ENCODE peak calls at places on chromosomes 13 and 19, in four cellular contexts. R, F, N and P are unnamed samples.
A peak's percentile ranks its signal among the peaks of the same experiment; 100 is the strongest.

GRCh38 chr19:11278670-11279069 is 16.3 kb upstream of the DOCK6 start:
- DNase-seq in R (no peak), N (peak; percentile 70), F (peak; percentile 47), P (no peak)

GRCh38 chr19:5792224-5792623 is 1.3 kb upstream of the DUS3L start:
- DNase-seq in R (no peak), N (no peak), F (no peak), P (peak; percentile 16)

GRCh38 chr13:79295906-79296564 is 110.0 kb downstream of the RBM26 start:
- DNase-seq in R (no peak), F (no peak), N (no peak), P (no peak)

GRCh38 chr19:11463391-11463790 is 17.5 kb downstream of the ELAVL3 start:
- DNase-seq in F (no peak), N (no peak), R (no peak), P (no peak)

GRCh38 chr13:27280009-27280646 is 9.5 kb downstream of the RASL11A start:
- DNase-seq in N (no peak), R (no peak), F (no peak), P (no peak)

GRCh38 chr13:51158365-51158764 is 47.3 kb upstream of the C13orf42 start:
- DNase-seq in F (no peak), R (no peak), N (no peak), P (no peak)

GRCh38 chr19:19120308-19121156 is 17.7 kb downstream of the TMEM161A start:
- DNase-seq in R (no peak), N (peak; percentile 82), F (peak; percentile 20), P (peak; percentile 89)

GRCh38 chr19:19420570-19421301 is 15.3 kb downstream of the GATAD2A start:
- DNase-seq in R (no peak), N (no peak), F (no peak), P (no peak)

GRCh38 chr19:45079063-45079910 is at the start of gene GEMIN7:
- DNase-seq in F (peak; percentile 63), R (no peak), N (peak; percentile 72), P (peak; percentile 74)

GRCh38 chr13:44407891-44408290 is 34.3 kb downstream of the SERP2 start:
- DNase-seq in R (no peak), F (no peak), N (no peak), P (no peak)

DNA sequence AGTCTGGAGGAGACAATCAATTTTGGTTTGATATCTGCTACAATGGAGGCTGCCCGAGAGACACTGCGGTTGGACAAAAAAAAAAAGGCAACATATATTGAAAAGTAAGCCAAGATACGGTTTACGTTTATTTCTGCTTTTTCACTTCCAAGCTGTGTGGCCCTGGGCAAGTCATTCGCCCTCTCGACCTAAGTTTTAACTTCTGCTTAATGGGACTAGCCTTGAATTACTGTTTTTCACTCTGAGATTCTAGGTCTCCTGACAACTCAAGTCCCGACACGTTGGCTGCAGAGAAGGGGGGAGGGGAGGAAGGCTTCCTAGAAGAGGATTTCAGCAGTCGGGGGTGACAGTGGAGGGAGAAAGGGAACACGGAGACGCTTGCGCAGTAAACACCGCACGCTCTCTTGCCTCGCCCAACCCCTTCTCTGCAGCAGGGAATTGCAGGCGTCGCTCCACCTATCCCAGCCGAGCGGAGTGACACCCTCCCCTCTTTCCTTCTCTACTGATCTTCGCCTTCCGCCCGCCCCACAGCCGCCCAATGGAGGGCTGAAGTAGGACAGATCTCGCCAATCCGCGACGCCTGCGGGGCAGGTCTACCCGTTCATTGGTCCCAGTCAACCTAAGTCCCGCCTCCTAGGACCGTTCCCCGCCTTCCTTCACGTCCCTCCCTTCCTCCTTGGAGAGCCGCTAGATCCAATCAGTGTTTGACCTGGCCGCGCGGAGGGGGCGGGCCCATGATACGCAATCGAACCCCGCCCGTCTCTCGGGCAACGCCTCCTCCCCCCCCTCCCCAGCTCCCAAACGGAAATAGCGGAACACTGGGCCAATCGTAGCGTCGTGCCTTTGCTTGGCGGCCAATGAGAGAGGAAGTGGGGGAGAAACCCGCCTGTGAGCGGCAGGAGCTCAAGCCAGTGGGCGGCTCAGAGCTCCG is 529 bp upstream of the AP2A1 start:
- DNase-seq in F (peak; percentile 100), N (peak; percentile 100), R (peak; percentile 98), P (peak; percentile 100)
- TF ChIP-seq CTCF in F (no peak), N (no peak), R (no peak), P (no peak)

DNA sequence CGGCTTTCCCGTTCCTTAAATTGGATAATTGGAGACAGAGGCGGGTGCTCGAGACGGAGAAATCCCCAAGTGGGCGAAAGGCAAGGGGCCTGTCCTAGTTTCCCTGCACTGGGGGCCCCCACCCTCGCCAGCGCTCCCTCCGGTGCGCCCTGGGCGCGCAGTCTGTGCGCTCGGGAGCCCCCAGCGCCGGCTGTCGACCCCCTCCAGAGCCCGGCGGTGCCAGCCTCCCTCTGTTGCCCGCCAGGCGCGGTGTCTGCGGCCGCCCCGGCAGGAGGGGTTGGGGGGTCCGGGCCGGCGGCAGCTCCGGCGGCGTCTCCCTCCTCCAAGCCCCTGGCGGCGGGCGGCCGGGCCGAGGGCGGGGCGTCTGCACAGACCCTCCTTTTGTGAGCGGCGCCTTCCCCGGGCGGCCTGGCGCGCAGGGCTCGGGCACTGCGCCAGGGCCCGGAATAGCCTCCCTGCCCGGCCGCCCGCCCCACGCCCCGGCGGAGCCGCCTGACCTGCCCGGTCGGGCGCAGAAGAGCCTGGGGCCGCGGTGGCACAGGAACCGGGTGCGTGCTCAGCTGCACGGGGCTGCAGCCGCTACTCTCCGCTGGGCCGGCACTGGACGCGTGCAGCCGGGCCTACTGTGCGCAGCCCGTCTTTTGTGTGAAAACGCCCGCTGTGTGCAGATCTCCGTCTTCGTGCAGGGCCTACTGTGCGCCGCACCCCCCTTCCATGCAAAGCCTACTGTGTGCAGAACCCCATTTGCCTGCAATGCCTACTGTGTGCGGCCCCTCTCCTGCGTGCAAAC is 13.2 kb downstream of the GADD45B start:
- DNase-seq in N (peak; percentile 51), F (no peak), R (no peak), P (peak; percentile 52)
- H3K4me3 ChIP-seq in N (peak overlapping the region; percentile 12), F (peak overlapping the region; percentile 35), R (peak overlapping the region; percentile 13), P (peak overlapping the region; percentile 46)

GRCh38 chr19:51639916-51640315 is 6.7 kb downstream of the SIGLEC14 start:
- DNase-seq in F (no peak), N (no peak), R (no peak), P (no peak)

GRCh38 chr19:51641648-51642047 is 5.0 kb downstream of the SIGLEC14 start:
- DNase-seq in F (no peak), N (no peak), R (no peak), P (no peak)

GRCh38 chr19:51640371-51640770 is 6.3 kb downstream of the SIGLEC14 start:
- DNase-seq in F (no peak), R (no peak), N (no peak), P (no peak)

GRCh38 chr19:51632126-51632525 is 1.9 kb upstream of the SIGLEC5 start:
- DNase-seq in F (no peak), R (no peak), N (no peak), P (no peak)

DNA sequence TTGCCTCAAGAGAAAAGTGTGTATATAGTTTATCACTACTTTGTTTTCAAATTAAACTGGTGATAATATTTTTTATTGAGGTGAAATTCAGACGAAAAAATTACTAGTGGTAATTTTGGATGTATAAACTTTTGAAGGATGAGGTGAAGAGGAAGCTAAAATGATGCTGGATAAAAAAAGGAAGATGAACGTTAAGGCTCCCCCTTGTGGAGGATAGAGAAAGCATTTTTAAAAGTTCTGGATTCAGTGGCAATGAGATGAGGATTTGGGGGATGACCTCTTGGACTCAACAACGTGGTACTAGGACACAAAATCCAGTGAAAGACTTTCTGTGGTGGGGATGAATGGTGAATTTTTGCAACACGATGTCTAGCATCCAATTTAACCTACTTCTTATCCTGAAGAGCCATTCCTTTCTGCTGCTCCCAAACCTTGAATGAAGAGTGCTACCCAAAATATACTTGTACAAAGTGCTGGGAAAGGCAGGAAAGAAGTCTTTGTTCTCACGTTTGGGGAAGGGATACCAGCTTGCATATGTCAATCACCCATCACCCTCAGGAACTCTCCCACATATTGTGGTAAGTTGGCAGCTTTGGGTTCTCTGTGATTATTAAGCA is 7.3 kb upstream of the SIGLEC5 start:
- DNase-seq in R (no peak), F (peak; percentile 2), N (peak; percentile 11), P (no peak)
- TF ChIP-seq CTCF in R (peak; percentile 38), F (peak; percentile 18), N (peak; percentile 37), P (peak; percentile 41)

DNA sequence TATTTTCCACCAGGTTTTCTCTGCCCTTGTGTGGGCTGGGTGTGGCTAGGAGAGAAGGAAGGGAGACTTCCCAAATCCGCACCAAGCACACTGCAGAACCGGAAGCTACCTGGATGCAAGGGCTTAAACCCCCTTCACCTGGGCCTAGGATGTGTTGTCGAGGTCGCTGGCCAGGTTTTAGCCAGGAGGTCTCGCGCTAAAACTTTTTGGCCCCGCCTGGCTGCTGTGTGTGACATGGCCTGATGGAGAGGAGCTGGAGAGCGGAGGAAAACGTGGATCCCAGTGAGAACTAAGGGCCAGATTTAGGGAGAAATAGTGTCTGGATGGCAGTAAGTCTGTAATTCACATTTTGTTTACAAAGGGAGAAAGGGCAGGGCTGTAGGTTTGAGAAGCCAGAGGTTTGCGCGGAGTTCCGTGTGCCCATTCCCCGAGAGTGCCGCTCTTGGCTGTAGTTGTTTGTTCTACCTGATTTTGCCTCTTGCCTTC is 3.1 kb upstream of the TSHZ3 start:
- DNase-seq in N (no peak), F (no peak), R (no peak), P (no peak)
- H3K4me3 ChIP-seq in N (peak overlapping the region; percentile 72), F (no peak overlapping the region), R (no peak overlapping the region), P (peak overlapping the region; percentile 85)

DNA sequence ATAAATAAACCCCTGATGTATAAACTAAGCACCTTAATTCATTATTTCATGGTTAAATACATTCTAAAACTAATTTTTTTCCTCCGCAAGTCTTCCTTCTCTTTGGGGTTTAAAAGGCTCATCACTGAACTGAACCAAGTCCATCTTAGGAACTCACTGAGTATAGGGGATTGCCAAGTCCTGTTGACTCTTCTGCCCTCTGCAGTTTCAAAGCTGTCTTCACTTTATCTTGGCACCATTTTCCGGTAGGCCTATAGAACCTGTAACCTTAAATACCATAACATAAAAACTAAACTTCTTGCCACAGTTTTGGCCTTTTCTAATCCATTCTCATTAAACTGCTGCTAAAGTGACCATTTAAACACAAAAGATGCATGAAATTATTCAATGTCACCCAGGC is 66.5 kb upstream of the USPL1 start:
- DNase-seq in F (peak; percentile 46), N (peak; percentile 56), R (no peak), P (peak; percentile 56)
- TF ChIP-seq CTCF in F (peak; percentile 29), N (peak; percentile 30), R (peak; percentile 14), P (peak; percentile 57)

GRCh38 chr19:1017906-1018305 is 3.0 kb downstream of the TMEM259 start:
- DNase-seq in F (no peak), R (no peak), N (no peak), P (no peak)
- H3K4me3 ChIP-seq in F (peak overlapping the region; percentile 18), R (no peak overlapping the region), N (no peak overlapping the region), P (no peak overlapping the region)

GRCh38 chr13:77034883-77035282 is 7.9 kb upstream of the FBXL3 start:
- DNase-seq in R (no peak), F (peak; percentile 47), N (peak; percentile 29), P (peak; percentile 10)
- TF ChIP-seq CTCF in R (no peak), F (no peak), N (no peak), P (no peak)

GRCh38 chr13:109787135-109787954 is 962 bp upstream of the IRS2 start:
- DNase-seq in R (no peak), F (no peak), N (peak; percentile 46), P (peak; percentile 53)
- H3K4me3 ChIP-seq in R (peak overlapping the region; percentile 79), F (peak overlapping the region; percentile 69), N (peak overlapping the region; percentile 67), P (peak overlapping the region; percentile 68)